ENCODE peak calls at places on chromosome 5, in ten cellular contexts. A, N, Q, D, R, X, P, Z, V and Y are unnamed samples.

GRCh38 chr5:57718155-57718554 is 235.5 kb upstream of the ACTBL2 start:
- DNase-seq in A (no peak), N (no peak), Q (no peak), D (no peak), R (no peak), X (no peak), P (no peak), Z (peak), V (no peak), Y (no peak)

GRCh38 chr5:33129309-33129708 is 311.5 kb upstream of the TARS1 start:
- DNase-seq in A (no peak), N (no peak), Q (no peak), D (no peak), R (no peak), X (no peak), P (no peak), Z (no peak), V (no peak), Y (no peak)

GRCh38 chr5:52504584-52505240 is 283.0 kb upstream of the ITGA1 start:
- DNase-seq in A (no peak), N (no peak), Q (no peak), D (no peak), R (no peak), X (no peak), P (no peak), Z (no peak), V (no peak), Y (no peak)

GRCh38 chr5:154211611-154212390 is 21.3 kb downstream of the GALNT10 start:
- DNase-seq in A (no peak), N (no peak), Q (no peak), D (no peak), R (no peak), X (no peak), P (no peak), Z (no peak), V (no peak), Y (no peak)

GRCh38 chr5:978051-978450 is 30.6 kb upstream of the NKD2 start:
- DNase-seq in A (no peak), N (no peak), Q (no peak), D (no peak), R (no peak), X (no peak), P (no peak), Z (no peak), V (peak), Y (no peak)

GRCh38 chr5:60295423-60295822 is 401.9 kb upstream of the PDE4D start:
- DNase-seq in A (no peak), N (peak), Q (peak), D (peak), R (peak), X (peak), P (no peak), Z (no peak), V (no peak), Y (peak)

GRCh38 chr5:167639761-167640160 is 651.7 kb upstream of the WWC1 start:
- DNase-seq in A (no peak), N (no peak), Q (no peak), D (no peak), R (no peak), X (no peak), P (no peak), Z (no peak), V (no peak), Y (no peak)

GRCh38 chr5:150663936-150664335 is 2.9 kb downstream of the MYOZ3 start:
- DNase-seq in A (no peak), N (no peak), Q (no peak), D (no peak), R (no peak), X (no peak), P (no peak), Z (no peak), V (no peak), Y (no peak)

GRCh38 chr5:137570070-137570469 is 70.9 kb upstream of the SPOCK1 start:
- DNase-seq in A (no peak), N (no peak), Q (no peak), D (no peak), R (no peak), X (no peak), P (no peak), Z (no peak), V (no peak), Y (no peak)

GRCh38 chr5:54022156-54022685 is 288.2 kb downstream of the ARL15 start:
- DNase-seq in A (no peak), N (no peak), Q (no peak), D (no peak), R (no peak), X (no peak), P (no peak), Z (no peak), V (no peak), Y (peak)

GRCh38 chr5:126449751-126450271 is 26.6 kb downstream of the GRAMD2B start:
- DNase-seq in A (no peak), N (no peak), Q (no peak), D (no peak), R (no peak), X (no peak), P (no peak), Z (peak), V (peak), Y (no peak)

GRCh38 chr5:54829102-54829501 is 156.3 kb downstream of the ESM1 start:
- DNase-seq in A (no peak), N (no peak), Q (no peak), D (no peak), R (no peak), X (no peak), P (no peak), Z (no peak), V (no peak), Y (peak)

GRCh38 chr5:135974019-135974600 is 19.3 kb upstream of the LECT2 start:
- DNase-seq in A (no peak), N (no peak), Q (no peak), D (no peak), R (no peak), X (no peak), P (no peak), Z (no peak), V (no peak), Y (no peak)

GRCh38 chr5:152072076-152072475 is 147.4 kb upstream of the GLRA1 start:
- DNase-seq in A (no peak), N (no peak), Q (no peak), D (no peak), R (no peak), X (no peak), P (no peak), Z (no peak), V (no peak), Y (peak)

GRCh38 chr5:169812786-169813185 is 167.5 kb downstream of the INSYN2B start:
- DNase-seq in A (no peak), N (peak), Q (no peak), D (peak), R (no peak), X (no peak), P (peak), Z (no peak), V (no peak), Y (no peak)

GRCh38 chr5:92749943-92750342 is 831.1 kb downstream of the NR2F1-AS1 start:
- DNase-seq in A (no peak), N (peak), Q (peak), D (no peak), R (no peak), X (no peak), P (no peak), Z (peak), V (no peak), Y (peak)

GRCh38 chr5:145681686-145682085 is 153.5 kb downstream of the PRELID2 start:
- DNase-seq in A (peak), N (peak), Q (peak), D (peak), R (peak), X (peak), P (peak), Z (peak), V (peak), Y (peak)

GRCh38 chr5:90899014-90899604 is 340.5 kb downstream of the ADGRV1 start:
- DNase-seq in A (no peak), N (no peak), Q (no peak), D (no peak), R (peak), X (no peak), P (no peak), Z (no peak), V (no peak), Y (no peak)

GRCh38 chr5:112776301-112776856 is 38.7 kb downstream of the APC start:
- DNase-seq in A (no peak), N (no peak), Q (no peak), D (no peak), R (no peak), X (no peak), P (no peak), Z (no peak), V (no peak), Y (no peak)